ENCODE peak calls at places on chromosomes 16 and 17, in nine cellular contexts. X is astrocyte of the cerebellum, V is GM12865, F is heart left ventricle, E is ovary, U is body of pancreas, N is lower lobe of right lung, B is K562, W is GM12864. S is an unnamed sample.

GRCh38 chr16:66426112-66427035 is 721 bp upstream of the BEAN1 start:
- DNase-seq in X (no peak), V (no peak), U (no peak), N (no peak), F (no peak), W (no peak), B (no peak), E (no peak), S (no peak)

GRCh38 chr16:19566362-19566761 is 10.9 kb downstream of the VPS35L start:
- DNase-seq in X (no peak), U (no peak), E (no peak), F (no peak), W (no peak), B (no peak), N (no peak), V (no peak), S (no peak)

GRCh38 chr16:4702466-4702808 is 9.1 kb downstream of the NUDT16L1 start:
- DNase-seq in X (no peak), N (no peak), W (no peak), V (no peak), U (no peak), F (no peak), E (no peak), B (no peak), S (no peak)

GRCh38 chr16:53083123-53083522 is 28.3 kb downstream of the CHD9 start:
- DNase-seq in W (no peak), U (no peak), F (no peak), V (no peak), B (peak), E (no peak), N (no peak), X (no peak), S (no peak)

GRCh38 chr17:82399030-82399429 is 19.1 kb upstream of the HEXD start:
- DNase-seq in E (no peak), V (no peak), N (no peak), X (peak), F (no peak), W (no peak), B (no peak), U (no peak), S (peak)

GRCh38 chr16:48907906-48908634 is 298.1 kb upstream of the N4BP1 start:
- DNase-seq in V (peak), E (no peak), U (no peak), N (no peak), X (no peak), F (no peak), W (peak), B (no peak), S (no peak)

GRCh38 chr16:84281077-84281476 is 13.6 kb upstream of the WFDC1 start:
- DNase-seq in E (no peak), W (peak), B (peak), N (no peak), X (no peak), F (no peak), V (peak), U (no peak), S (no peak)

GRCh38 chr17:27576429-27577123 is 54.4 kb upstream of the LGALS9 start:
- DNase-seq in E (no peak), N (no peak), W (no peak), V (no peak), U (no peak), X (no peak), F (no peak), B (no peak), S (no peak)

GRCh38 chr16:35664091-35664693 is 2204.8 kb downstream of the TP53TG3F start:
- DNase-seq in N (no peak), V (no peak), B (no peak), E (no peak), F (no peak), X (no peak), U (no peak), W (no peak), S (no peak)

GRCh38 chr16:66361604-66362135 is 4.8 kb upstream of the CDH5 start:
- DNase-seq in X (no peak), F (no peak), U (no peak), W (no peak), B (no peak), V (no peak), E (no peak), N (no peak), S (no peak)

GRCh38 chr17:20263595-20263994 is 203.7 kb downstream of the LGALS9B start:
- DNase-seq in N (no peak), V (no peak), F (no peak), X (no peak), U (no peak), B (no peak), W (no peak), E (no peak), S (no peak)

GRCh38 chr17:62178579-62178978 is 113.5 kb upstream of the MED13 start:
- DNase-seq in B (no peak), E (no peak), X (no peak), U (no peak), N (no peak), W (no peak), F (no peak), V (no peak), S (no peak)

GRCh38 chr16:12358898-12359297 is 382.4 kb downstream of the SNX29 start:
- DNase-seq in N (no peak), B (no peak), U (no peak), V (no peak), W (no peak), E (no peak), F (no peak), X (no peak), S (no peak)

GRCh38 chr17:77772461-77772897 is 186.0 kb upstream of the TNRC6C start:
- DNase-seq in V (peak), N (peak), X (peak), B (peak), E (no peak), F (peak), U (peak), W (no peak), S (peak)

GRCh38 chr16:47143677-47144558 is at the start of gene NETO2:
- DNase-seq in N (peak), F (peak), V (peak), E (peak), X (no peak), W (no peak), U (peak), B (peak), S (peak)

GRCh38 chr17:751269-752001 is 629 bp downstream of the GEMIN4 start:
- DNase-seq in E (peak), X (no peak), N (peak), V (peak), B (peak), F (no peak), U (peak), W (no peak), S (no peak)

GRCh38 chr16:58186176-58186944 is 11.5 kb downstream of the CSNK2A2 start:
- DNase-seq in E (no peak), W (no peak), B (no peak), N (no peak), X (no peak), U (no peak), V (no peak), F (no peak), S (no peak)

GRCh38 chr17:66190738-66191606 is 961 bp downstream of the CEP112 start:
- DNase-seq in V (no peak), U (no peak), F (no peak), X (peak), W (no peak), B (no peak), N (peak), E (no peak), S (no peak)

GRCh38 chr16:27383511-27384243 is 18.3 kb upstream of the IL21R start:
- DNase-seq in F (peak), V (no peak), N (peak), B (no peak), E (no peak), X (no peak), W (no peak), U (no peak), S (no peak)

GRCh38 chr17:50954641-50955121 is 88.5 kb upstream of the TOB1 start:
- DNase-seq in N (no peak), W (no peak), V (no peak), E (no peak), X (no peak), B (no peak), F (no peak), U (no peak), S (no peak)

GRCh38 chr16:67129422-67129821 is 19.7 kb downstream of the PHAF1 start:
- DNase-seq in W (no peak), X (no peak), U (no peak), B (no peak), N (no peak), F (no peak), E (no peak), V (no peak), S (no peak)

GRCh38 chr16:14180431-14181059 is 109.4 kb downstream of the MRTFB start:
- DNase-seq in V (no peak), X (no peak), B (no peak), W (no peak), E (no peak), N (peak), U (no peak), F (peak), S (no peak)

GRCh38 chr17:4040784-4041183 is 76.5 kb upstream of the ATP2A3 start:
- DNase-seq in E (no peak), W (no peak), F (no peak), N (no peak), U (no peak), V (no peak), X (no peak), B (no peak), S (no peak)

GRCh38 chr16:51538707-51539604 is 387.9 kb upstream of the SALL1 start:
- DNase-seq in F (no peak), X (peak), W (no peak), E (no peak), N (no peak), U (no peak), B (no peak), V (no peak), S (no peak)

GRCh38 chr17:64155090-64155630 is 25.2 kb upstream of the ERN1 start:
- DNase-seq in V (no peak), W (no peak), X (no peak), U (no peak), B (no peak), E (no peak), N (no peak), F (no peak), S (no peak)

GRCh38 chr17:48002208-48002919 is 31.5 kb downstream of the CDK5RAP3 start:
- DNase-seq in N (no peak), V (peak), U (no peak), E (no peak), F (no peak), B (peak), X (peak), W (no peak), S (peak)

GRCh38 chr17:59366773-59367656 is 35.6 kb downstream of the YPEL2 start:
- DNase-seq in X (no peak), W (no peak), F (peak), N (peak), U (peak), V (no peak), B (no peak), E (peak), S (peak)

GRCh38 chr16:74275031-74275636 is 21.5 kb upstream of the PSMD7 start:
- DNase-seq in E (no peak), V (peak), B (peak), X (peak), F (no peak), U (no peak), N (no peak), W (no peak), S (no peak)

GRCh38 chr16:67000384-67001158 is 12.2 kb downstream of the CES4A start:
- DNase-seq in W (no peak), E (peak), X (no peak), V (peak), F (peak), B (peak), N (peak), U (peak), S (peak)

GRCh38 chr17:35799942-35800341 is 4.5 kb upstream of the MMP28 start:
- DNase-seq in X (no peak), W (no peak), V (no peak), N (peak), E (no peak), F (peak), B (no peak), U (peak), S (peak)

GRCh38 chr16:6714510-6714909 is 618.1 kb upstream of the RBFOX1 start:
- DNase-seq in B (no peak), U (no peak), N (no peak), E (no peak), W (no peak), V (no peak), F (no peak), X (no peak), S (no peak)

GRCh38 chr17:63116967-63117366 is 150.9 kb downstream of the TANC2 start:
- DNase-seq in N (no peak), F (no peak), E (no peak), W (no peak), U (peak), V (no peak), X (peak), B (no peak), S (peak)

GRCh38 chr16:15644306-15644961 is 1.5 kb upstream of the MARF1 start:
- DNase-seq in X (no peak), N (no peak), U (no peak), B (no peak), W (no peak), V (peak), F (no peak), E (no peak), S (no peak)

GRCh38 chr16:66717112-66717675 is 20.7 kb upstream of the CMTM4 start:
- DNase-seq in X (peak), V (peak), E (peak), U (no peak), B (peak), W (no peak), N (no peak), F (peak), S (peak)

GRCh38 chr17:46742539-46743270 is 75.8 kb downstream of the WNT3 start:
- DNase-seq in W (no peak), X (no peak), F (peak), N (no peak), E (no peak), B (peak), U (no peak), V (no peak), S (peak)

DNA sequence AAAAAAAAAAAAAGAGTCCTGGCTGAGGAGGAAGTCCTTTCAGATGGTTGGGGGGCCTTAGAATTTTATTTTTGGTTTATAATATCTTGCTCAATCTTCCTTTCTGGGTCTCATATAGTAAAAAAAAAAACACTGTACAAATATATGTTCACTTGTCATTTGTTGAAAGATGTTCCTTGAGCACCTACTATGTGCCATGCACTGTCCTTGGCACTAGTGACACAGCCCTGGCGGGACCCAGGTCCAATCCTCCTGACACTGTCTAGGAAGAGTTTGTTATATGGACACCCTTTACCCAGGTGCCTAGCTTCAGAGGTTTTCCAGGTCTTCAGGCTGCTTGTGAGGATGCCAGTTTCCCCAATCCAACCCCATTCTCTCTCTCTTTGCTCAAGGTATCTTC is 2.0 kb downstream of the CHST4 start:
- DNase-seq in F (no peak), W (no peak), E (no peak), X (no peak), V (no peak), U (no peak), B (no peak), N (no peak), S (no peak)
- TF ChIP-seq CTCF in F (no peak), W (no peak), E (no peak), X (no peak), V (no peak), U (no peak), B (no peak), N (no peak), S (no peak)

GRCh38 chr17:37830151-37830993 is 85.5 kb upstream of the HNF1B start:
- DNase-seq in E (no peak), W (peak), N (no peak), F (no peak), U (no peak), B (no peak), V (peak), X (peak), S (no peak)
- H3K4me3 ChIP-seq in E (no peak), W (no peak), N (no peak), F (no peak), U (no peak), B (no peak), V (no peak), X (no peak), S (no peak)

GRCh38 chr17:76736349-76737081 is 616 bp downstream of the SRSF2 start:
- DNase-seq in W (no peak), F (peak), V (peak), N (peak), X (no peak), B (peak), U (peak), E (peak), S (peak)
- TF ChIP-seq CTCF in W (peak), F (no peak), V (no peak), N (peak), X (peak), B (peak), U (no peak), E (peak), S (peak)

GRCh38 chr17:55267777-55268648 is 3.3 kb downstream of the HLF start:
- DNase-seq in U (no peak), F (no peak), X (no peak), E (no peak), N (no peak), B (no peak), V (no peak), W (no peak), S (no peak)
- H3K4me3 ChIP-seq in U (no peak), F (peak), X (no peak), E (peak), N (peak), B (no peak), V (no peak), W (no peak), S (no peak)

GRCh38 chr17:44965491-44966234 is 2.4 kb downstream of the C1QL1 start:
- DNase-seq in V (no peak), U (no peak), N (no peak), X (no peak), W (no peak), E (no peak), F (no peak), B (no peak), S (no peak)

GRCh38 chr17:44966348-44967025 is 1.6 kb downstream of the C1QL1 start:
- DNase-seq in E (no peak), X (no peak), W (no peak), V (no peak), U (no peak), B (no peak), N (no peak), F (no peak), S (no peak)

GRCh38 chr17:44960654-44961053 is 7.4 kb downstream of the C1QL1 start:
- DNase-seq in V (no peak), X (no peak), U (no peak), F (no peak), B (no peak), E (no peak), W (no peak), N (peak), S (no peak)

GRCh38 chr17:44959821-44960523 is 8.1 kb downstream of the C1QL1 start:
- DNase-seq in N (no peak), V (no peak), X (no peak), B (no peak), W (no peak), F (no peak), E (no peak), U (no peak), S (peak)

GRCh38 chr17:44961921-44962350 is 6.2 kb downstream of the C1QL1 start:
- DNase-seq in B (no peak), F (no peak), E (no peak), U (no peak), X (no peak), V (no peak), N (no peak), W (no peak), S (peak)
- TF ChIP-seq CTCF in B (peak), F (no peak), E (no peak), U (no peak), X (peak), V (no peak), N (no peak), W (no peak), S (peak)

DNA sequence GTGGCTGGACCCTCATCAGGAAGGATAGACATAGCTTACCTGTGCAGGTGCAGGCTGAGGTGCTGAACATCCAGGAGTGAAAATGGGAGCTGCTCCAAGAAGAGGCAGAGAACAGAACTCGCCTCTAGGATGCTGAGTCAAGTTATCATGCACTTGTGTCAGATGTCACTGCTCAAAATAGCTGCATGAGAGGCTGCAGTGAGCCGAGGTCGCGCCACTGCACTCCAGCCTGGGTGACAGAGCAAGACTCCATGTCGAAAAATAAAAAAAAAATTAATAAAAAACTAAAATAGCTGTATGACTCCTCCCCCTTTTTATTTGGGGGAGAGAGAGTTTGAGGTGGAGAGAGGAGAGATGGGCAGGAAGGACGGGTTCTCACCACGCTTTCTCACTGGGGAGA is 148.8 kb downstream of the FOXL1 start:
- DNase-seq in U (no peak), E (no peak), X (no peak), N (no peak), V (no peak), B (no peak), W (no peak), F (no peak), S (no peak)
- H3K4me3 ChIP-seq in U (no peak), E (no peak), X (no peak), N (no peak), V (no peak), B (no peak), W (no peak), F (no peak), S (no peak)

S was measured in BE2C.